ENCODE peak calls at places on chromosomes 16 and 17, in five cellular contexts. M, Q, P, D and L are unnamed samples.

GRCh38 chr16:6531067-6531466 is 801.6 kb upstream of the RBFOX1 start:
- DNase-seq in P (no peak), Q (no peak), D (no peak), M (no peak), L (no peak)

GRCh38 chr17:40107266-40107980 is 7.0 kb upstream of the NR1D1 start:
- DNase-seq in M (no peak), Q (no peak), D (no peak), P (peak; percentile 25), L (no peak)

GRCh38 chr17:44795928-44796327 is 34.2 kb downstream of the GJC1 start:
- DNase-seq in D (no peak), Q (no peak), P (no peak), M (no peak), L (no peak)

GRCh38 chr17:30354731-30355130 is 20.9 kb upstream of the TMIGD1 start:
- DNase-seq in Q (no peak), D (no peak), M (no peak), P (no peak), L (no peak)

GRCh38 chr16:11188801-11189740 is 66.9 kb downstream of the SOCS1 start:
- DNase-seq in P (no peak), Q (no peak), M (no peak), D (no peak), L (no peak)

GRCh38 chr16:21338537-21339268 is 60.6 kb upstream of the CRYM start:
- DNase-seq in D (peak; percentile 41), P (no peak), Q (no peak), M (no peak), L (no peak)

GRCh38 chr17:50317121-50317520 is 28.8 kb upstream of the XYLT2 start:
- DNase-seq in P (no peak), D (no peak), M (no peak), Q (no peak), L (no peak)

GRCh38 chr17:76202516-76202915 is 37.8 kb downstream of the RNF157 start:
- DNase-seq in M (no peak), Q (no peak), D (peak; percentile 72), P (no peak), L (no peak)

GRCh38 chr16:72099377-72099818 is 5.8 kb downstream of the DHX38 start:
- DNase-seq in M (peak; percentile 40), Q (no peak), P (no peak), D (peak; percentile 45), L (no peak)

GRCh38 chr17:14301279-14301760 is 439 bp downstream of the HS3ST3B1 start:
- DNase-seq in P (peak; percentile 19), M (no peak), Q (no peak), D (no peak), L (no peak)

GRCh38 chr17:15947976-15948752 is 3.2 kb downstream of the ADORA2B start:
- DNase-seq in Q (no peak), M (no peak), D (peak; percentile 42), P (no peak), L (no peak)

GRCh38 chr16:84496991-84497390 is 7.5 kb downstream of the MEAK7 start:
- DNase-seq in P (no peak), Q (no peak), M (no peak), D (no peak), L (peak; percentile 3)

GRCh38 chr17:62652251-62653001 is 25.0 kb downstream of the MRC2 start:
- DNase-seq in Q (no peak), D (peak; percentile 69), M (no peak), P (peak; percentile 74), L (peak; percentile 91)

GRCh38 chr16:11254913-11255736 is 879 bp downstream of the SOCS1 start:
- DNase-seq in D (peak; percentile 45), M (no peak), P (peak; percentile 33), Q (no peak), L (peak; percentile 74)

GRCh38 chr17:62303476-62303875 is 76.9 kb upstream of the EFCAB3 start:
- DNase-seq in P (no peak), M (no peak), D (no peak), Q (no peak), L (no peak)

GRCh38 chr16:29862383-29862883 is 593 bp downstream of the CDIPT start:
- DNase-seq in D (peak; percentile 30), M (no peak), P (peak; percentile 24), Q (no peak), L (no peak)

GRCh38 chr17:78387982-78388941 is 9.8 kb downstream of the PGS1 start:
- DNase-seq in P (peak; percentile 43), Q (no peak), D (no peak), M (no peak), L (no peak)

GRCh38 chr17:56638536-56639177 is 45.2 kb downstream of the NOG start:
- DNase-seq in P (no peak), Q (no peak), M (no peak), D (no peak), L (no peak)

GRCh38 chr17:37079065-37079708 is 130.4 kb downstream of the AATF start:
- DNase-seq in P (no peak), Q (no peak), D (no peak), M (no peak), L (no peak)

GRCh38 chr17:27878776-27879562 is 14.2 kb downstream of the LYRM9 start:
- DNase-seq in D (no peak), M (no peak), Q (no peak), P (no peak), L (no peak)

GRCh38 chr17:30472238-30472890 is 4.8 kb upstream of the GOSR1 start:
- DNase-seq in M (no peak), P (no peak), D (peak; percentile 60), Q (no peak), L (no peak)

GRCh38 chr17:65553009-65553645 is 8.3 kb downstream of the AXIN2 start:
- DNase-seq in P (no peak), D (no peak), Q (no peak), M (no peak), L (no peak)

DNA sequence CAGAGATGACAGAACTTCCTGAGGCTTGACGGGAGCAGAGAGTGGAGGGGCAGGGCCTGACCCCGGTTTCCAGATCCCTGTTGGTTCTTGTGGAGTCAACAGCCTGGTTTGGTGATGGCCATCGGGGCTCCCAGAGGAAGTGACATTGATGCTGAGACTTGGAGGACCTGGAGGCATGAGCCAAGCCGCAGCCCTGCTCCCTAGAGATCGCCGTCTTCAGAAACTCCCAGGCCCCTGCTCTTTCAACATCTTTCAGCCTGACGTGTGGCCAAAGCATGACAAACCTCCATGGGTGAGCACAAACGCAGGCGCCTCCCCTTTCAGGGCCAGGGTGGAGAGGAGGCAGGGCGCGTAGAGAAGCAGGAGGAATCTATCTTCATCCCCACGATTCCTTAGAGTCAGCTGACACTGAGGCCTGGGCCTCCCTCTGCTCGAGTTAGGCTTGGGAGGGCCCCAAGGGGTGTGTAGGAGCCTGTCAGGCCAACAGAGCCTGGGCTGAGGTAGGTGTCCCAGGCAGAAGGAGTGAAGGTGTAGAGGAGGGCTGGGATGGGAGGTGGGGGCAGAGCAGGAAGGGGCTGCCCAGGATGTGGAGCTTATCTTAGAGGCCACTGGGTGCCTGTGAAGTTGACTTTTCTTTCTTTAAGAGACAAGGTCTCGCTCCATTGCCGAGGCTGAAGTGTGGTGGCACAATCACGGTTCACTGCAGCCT is 56.1 kb upstream of the MED9 start:
- DNase-seq in M (no peak), P (peak; percentile 85), Q (no peak), D (no peak), L (peak; percentile 79)
- H3K27ac ChIP-seq in M (no peak overlapping the region), P (peak overlapping the region; percentile 83), Q (no peak overlapping the region), D (no peak overlapping the region), L (no peak overlapping the region)

GRCh38 chr17:41681776-41682175 is 6.9 kb upstream of the EIF1 start:
- DNase-seq in Q (no peak), P (no peak), M (no peak), D (no peak), L (no peak)

GRCh38 chr17:41680426-41681040 is 8.2 kb upstream of the EIF1 start:
- DNase-seq in P (no peak), M (no peak), Q (no peak), D (no peak), L (no peak)

GRCh38 chr17:41683441-41684007 is 5.2 kb upstream of the EIF1 start:
- DNase-seq in Q (no peak), D (no peak), M (no peak), P (no peak), L (no peak)

GRCh38 chr17:41684050-41684449 is 4.6 kb upstream of the EIF1 start:
- DNase-seq in Q (no peak), P (no peak), M (no peak), D (no peak), L (no peak)

DNA sequence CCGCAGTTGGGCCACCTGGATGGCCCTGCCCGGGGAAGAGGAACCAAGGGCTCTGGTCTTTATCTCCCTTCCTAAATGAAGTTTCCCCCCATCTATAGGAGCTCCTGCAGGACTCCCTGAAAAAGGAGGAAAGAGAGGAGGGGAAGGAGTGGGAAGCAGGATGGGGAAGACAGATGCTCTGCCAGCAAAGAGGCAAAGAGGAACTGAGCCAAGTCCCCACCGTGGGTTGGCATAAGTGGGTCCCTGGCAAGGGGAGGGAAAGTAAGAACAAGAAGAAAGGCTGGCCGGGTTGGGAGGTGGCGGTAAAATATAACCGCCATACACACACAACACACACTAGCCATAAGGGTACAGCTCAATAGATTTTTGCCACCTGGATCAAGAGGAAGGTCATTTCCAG is 6.1 kb upstream of the EIF1 start:
- DNase-seq in D (no peak), P (no peak), Q (no peak), M (no peak), L (no peak)
- H3K4me1 ChIP-seq in D (peaks cover 14% of the 10 kb centered on the region), P (peaks cover 17% of the 10 kb centered on the region), Q (peaks cover 6% of the 10 kb centered on the region), M (peaks cover 20% of the 10 kb centered on the region), L (peaks cover 1% of the 10 kb centered on the region)

GRCh38 chr16:85636234-85636812 is 23.2 kb downstream of the GSE1 start:
- DNase-seq in M (no peak), P (no peak), Q (no peak), D (no peak), L (no peak)

GRCh38 chr16:85633438-85633743 is 20.3 kb downstream of the GSE1 start:
- DNase-seq in M (no peak), P (no peak), Q (no peak), D (no peak), L (no peak)

GRCh38 chr16:85633888-85634287 is 20.8 kb downstream of the GSE1 start:
- DNase-seq in D (no peak), Q (no peak), P (no peak), M (no peak), L (no peak)

GRCh38 chr16:85635545-85636140 is 22.5 kb downstream of the GSE1 start:
- DNase-seq in Q (no peak), P (no peak), M (no peak), D (peak; percentile 72), L (no peak)

DNA sequence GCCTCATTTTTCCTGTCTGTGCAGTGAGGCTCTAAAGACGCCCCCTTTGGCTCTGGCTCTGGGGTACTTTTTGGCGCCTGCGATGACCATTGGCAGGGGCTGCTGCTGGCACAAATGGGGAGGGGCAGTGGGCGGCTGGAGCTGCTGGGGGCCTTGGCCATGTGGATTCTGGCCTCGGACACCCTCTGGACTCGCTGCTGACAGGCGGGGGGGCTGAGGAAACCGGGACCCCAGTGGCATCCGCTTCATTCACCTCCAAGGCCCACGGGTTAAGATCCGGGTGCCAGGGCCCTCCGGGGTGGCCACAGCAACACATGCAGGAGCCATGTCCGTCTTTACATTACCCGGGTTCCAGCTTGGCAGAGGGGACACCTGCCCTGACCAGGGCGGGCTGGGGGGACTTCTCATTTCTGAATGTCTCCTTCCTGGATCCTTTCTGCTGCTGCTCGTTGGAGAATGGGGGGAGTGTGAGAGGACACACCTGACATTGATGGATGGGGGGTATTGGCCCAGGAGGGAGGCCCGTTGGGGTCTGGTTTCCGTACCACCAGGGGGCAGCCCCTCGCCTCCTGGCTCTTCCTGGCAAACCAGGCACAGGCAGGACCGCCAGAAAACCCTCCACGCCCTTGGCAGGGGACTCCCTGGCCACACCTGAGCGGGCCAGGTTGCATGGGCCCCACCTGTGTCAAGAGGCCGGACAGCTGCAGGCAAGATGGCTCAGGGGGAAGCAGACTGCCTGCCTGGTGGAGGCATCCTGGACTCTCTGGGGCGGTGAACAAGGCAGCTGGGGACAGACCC is 21.8 kb downstream of the GSE1 start:
- DNase-seq in M (no peak), D (no peak), P (no peak), Q (no peak), L (no peak)
- TF ChIP-seq CTCF in M (peak; percentile 41), D (peak; percentile 11), P (peak; percentile 23), Q (peak; percentile 64), L (no peak)

GRCh38 chr17:43056051-43056450 is 31.0 kb downstream of the RND2 start:
- DNase-seq in P (no peak), Q (no peak), D (no peak), M (no peak), L (no peak)
- H3K27ac ChIP-seq in P (no peak overlapping the region), Q (no peak overlapping the region), D (no peak overlapping the region), M (no peak overlapping the region), L (no peak overlapping the region)